ENCODE peak calls at places on chromosome 15, in five cellular contexts. Q is A549, K is K562, T is HepG2, Y is upper lobe of left lung. N is an unnamed sample.
A peak's percentile ranks its signal among the peaks of the same experiment; 100 is the strongest.

GRCh38 chr15:69881310-69881660 is 216.4 kb downstream of the TLE3 start:
- ATAC-seq in Q (no peak), K (no peak), T (no peak), Y (no peak), N (no peak)

GRCh38 chr15:52137432-52138357 is 25.1 kb upstream of the BCL2L10 start:
- ATAC-seq in Q (no peak), K (peak; percentile 78), T (peak; percentile 56), Y (peak; percentile 8), N (no peak)

GRCh38 chr15:31377030-31377429 is 50.4 kb downstream of the KLF13 start:
- ATAC-seq in Q (no peak), K (peak; percentile 59), T (no peak), Y (peak; percentile 71), N (no peak)

GRCh38 chr15:31502541-31503229 is 176.1 kb downstream of the KLF13 start:
- ATAC-seq in Q (no peak), K (no peak), T (peak; percentile 41), Y (no peak), N (no peak)

GRCh38 chr15:80584561-80584964 is 110.5 kb upstream of the ABHD17C start:
- ATAC-seq in Q (no peak), K (no peak), T (peak; percentile 87), Y (no peak), N (no peak)

GRCh38 chr15:94360251-94360671 is 128.9 kb downstream of the MCTP2 start:
- ATAC-seq in Q (no peak), K (no peak), T (peak; percentile 40), Y (peak; percentile 63), N (no peak)

GRCh38 chr15:64681424-64682024 is 93.9 kb downstream of the RBPMS2 start:
- ATAC-seq in Q (peak; percentile 95), K (peak; percentile 98), T (peak; percentile 97), Y (peak; percentile 87), N (peak; percentile 74)

GRCh38 chr15:55774113-55774970 is 31.4 kb upstream of the PRTG start:
- ATAC-seq in Q (peak; percentile 70), K (peak; percentile 91), T (peak; percentile 78), Y (no peak), N (no peak)

DNA sequence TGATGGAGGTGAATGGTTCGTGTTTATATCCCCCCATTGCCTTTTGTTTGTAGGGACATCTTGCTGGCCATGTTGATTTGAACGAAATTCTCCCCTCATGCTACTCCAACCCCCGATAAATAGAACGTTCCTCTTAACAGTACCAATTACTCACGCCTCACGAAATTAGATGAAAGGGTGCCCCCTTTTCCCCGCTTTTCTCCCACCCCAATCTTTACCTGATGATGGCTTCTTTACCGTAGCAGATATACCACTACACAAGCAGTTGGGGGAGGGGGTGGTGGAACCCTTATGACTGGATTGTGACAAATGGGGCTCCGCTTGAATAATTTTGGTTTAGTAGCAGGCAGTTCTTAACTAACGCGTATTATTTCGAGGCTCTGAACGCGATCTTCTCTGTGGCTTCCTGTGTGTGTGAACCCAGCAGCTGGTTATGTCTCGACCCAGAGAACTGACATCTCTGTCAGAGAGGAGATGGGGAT is 1.1 kb downstream of the PIAS1 start:
- ATAC-seq in Q (peak; percentile 4), K (peak; percentile 20), T (no peak), Y (no peak), N (no peak)
- TF ChIP-seq POLR2A in Q (no peak), K (no peak), T (no peak), Y (no peak), N (no peak)

GRCh38 chr15:63630036-63630751 is 33.0 kb downstream of the FBXL22 start:
- ATAC-seq in Q (no peak), K (no peak), T (no peak), Y (no peak), N (no peak)

GRCh38 chr15:63626955-63627354 is 29.8 kb downstream of the FBXL22 start:
- ATAC-seq in Q (no peak), K (no peak), T (no peak), Y (no peak), N (no peak)

GRCh38 chr15:63633312-63633711 is 36.1 kb downstream of the FBXL22 start:
- ATAC-seq in Q (no peak), K (no peak), T (no peak), Y (no peak), N (no peak)

GRCh38 chr15:63623231-63623969 is 26.2 kb downstream of the FBXL22 start:
- ATAC-seq in Q (no peak), K (no peak), T (no peak), Y (no peak), N (no peak)

DNA sequence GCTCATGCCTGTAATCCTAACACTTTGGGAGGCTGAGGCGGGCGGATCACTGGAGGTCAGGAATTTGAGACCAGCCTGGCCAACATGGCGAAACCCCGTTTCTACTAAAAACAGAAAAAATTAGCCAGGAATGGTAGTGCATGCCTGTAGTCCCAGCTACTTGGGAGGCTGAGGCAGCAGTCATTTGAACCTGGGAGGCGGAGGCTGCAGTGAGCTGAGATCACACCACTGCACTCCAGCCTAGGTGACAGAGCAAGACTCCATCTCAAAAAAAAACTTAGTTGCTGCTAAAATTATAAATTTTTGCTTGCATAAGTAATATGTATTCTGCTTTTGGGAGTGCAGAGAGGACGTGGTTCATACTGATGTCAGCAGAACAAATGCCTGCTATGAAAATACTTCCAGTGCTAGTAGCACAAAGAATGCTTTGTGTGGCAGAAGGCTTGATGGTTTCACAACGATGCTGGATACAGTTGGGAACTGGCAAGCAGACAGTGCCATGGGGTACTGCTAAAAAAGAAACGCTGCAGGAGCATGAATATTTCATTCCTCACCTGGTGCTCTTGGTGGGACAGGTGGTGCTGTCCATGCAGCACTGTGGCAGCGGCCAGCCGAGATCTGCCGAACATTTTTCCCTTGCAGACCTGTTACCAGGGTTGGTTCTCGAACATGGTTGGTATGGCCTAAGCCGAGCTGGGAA is 31.1 kb downstream of the FBXL22 start:
- ATAC-seq in Q (no peak), K (no peak), T (no peak), Y (no peak), N (no peak)
- TF ChIP-seq EP300 in Q (no peak), K (no peak), T (no peak), Y (no peak), N (no peak)

GRCh38 chr15:45378149-45378912 is at the start of gene GATM:
- ATAC-seq in Q (peak; percentile 99), K (no peak), T (no peak), Y (peak; percentile 87), N (peak; percentile 96)
- TF ChIP-seq POLR2A in Q (peak; percentile 56), K (no peak), T (no peak), Y (peak; percentile 37), N (peak; percentile 79)

DNA sequence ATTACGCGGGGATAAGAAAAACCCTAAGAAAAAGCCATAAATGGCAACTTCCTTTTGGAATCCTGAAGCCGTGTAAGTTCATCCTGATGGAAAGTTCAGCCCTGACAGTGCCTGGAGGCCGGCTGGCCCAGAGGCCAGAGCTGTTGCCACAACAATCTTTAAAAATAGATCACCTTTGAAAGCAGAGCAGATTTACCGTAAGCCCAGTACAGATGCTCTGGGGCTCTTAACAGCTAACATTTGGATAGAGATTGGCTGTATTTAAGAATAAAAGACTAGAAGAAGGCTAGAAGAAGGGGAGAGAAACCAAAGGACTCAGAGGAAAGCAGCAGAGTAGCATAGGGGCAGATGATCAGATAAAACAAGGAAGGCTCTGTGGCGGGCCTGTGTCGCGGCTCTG is 69.7 kb downstream of the SYNM start:
- ATAC-seq in Q (no peak), K (peak; percentile 49), T (no peak), Y (no peak), N (peak; percentile 44)
- TF ChIP-seq EP300 in Q (no peak), K (no peak), T (no peak), Y (no peak), N (peak; percentile 73)

DNA sequence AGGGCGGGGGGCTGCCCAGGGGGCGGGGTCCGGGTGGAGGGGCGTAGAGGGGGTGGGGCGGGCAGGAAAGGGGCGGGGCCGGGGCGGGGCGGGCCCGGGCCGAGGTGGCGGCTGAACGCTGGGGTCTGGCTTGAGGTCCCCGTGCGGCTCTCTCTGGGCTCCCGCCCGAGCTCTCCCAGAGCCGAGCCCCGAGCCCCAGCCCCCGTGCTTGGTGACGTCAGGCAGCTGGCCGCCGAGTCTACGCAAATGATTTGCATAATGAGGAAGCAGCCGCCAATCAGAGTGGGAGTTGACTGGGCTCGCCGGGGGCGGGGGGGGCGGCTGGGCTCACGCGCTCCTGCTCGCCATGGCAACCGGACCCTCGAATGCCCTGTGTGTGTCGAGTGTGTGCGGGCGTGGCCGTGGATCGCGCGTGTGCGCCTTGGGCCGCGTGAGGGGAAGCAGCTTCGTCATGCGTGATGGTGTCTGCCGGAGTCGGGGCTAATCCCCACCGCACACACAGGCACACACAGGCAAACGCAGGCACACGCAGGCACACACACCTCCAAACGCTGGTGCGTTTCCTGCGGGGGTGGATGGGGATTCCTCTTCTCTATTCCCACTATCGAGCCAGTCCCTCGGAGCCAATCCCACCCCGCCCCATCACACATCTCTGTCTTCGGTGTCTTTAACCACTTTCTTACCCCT is at the start of gene CELF6:
- ATAC-seq in Q (peak; percentile 72), K (peak; percentile 97), T (no peak), Y (peak; percentile 82), N (peak; percentile 62)
- TF ChIP-seq POLR2A in Q (no peak), K (no peak), T (no peak), Y (peak; percentile 38), N (no peak)

GRCh38 chr15:65881766-65882434 is 12.6 kb downstream of the RAB11A start:
- ATAC-seq in Q (no peak), K (no peak), T (no peak), Y (no peak), N (no peak)

GRCh38 chr15:65873271-65873670 is 4.0 kb downstream of the RAB11A start:
- ATAC-seq in Q (no peak), K (no peak), T (no peak), Y (no peak), N (no peak)

GRCh38 chr15:65875458-65875857 is 6.2 kb downstream of the RAB11A start:
- ATAC-seq in Q (no peak), K (no peak), T (no peak), Y (no peak), N (no peak)

GRCh38 chr15:65883571-65883970 is 14.3 kb downstream of the RAB11A start:
- ATAC-seq in Q (no peak), K (no peak), T (no peak), Y (no peak), N (no peak)

DNA sequence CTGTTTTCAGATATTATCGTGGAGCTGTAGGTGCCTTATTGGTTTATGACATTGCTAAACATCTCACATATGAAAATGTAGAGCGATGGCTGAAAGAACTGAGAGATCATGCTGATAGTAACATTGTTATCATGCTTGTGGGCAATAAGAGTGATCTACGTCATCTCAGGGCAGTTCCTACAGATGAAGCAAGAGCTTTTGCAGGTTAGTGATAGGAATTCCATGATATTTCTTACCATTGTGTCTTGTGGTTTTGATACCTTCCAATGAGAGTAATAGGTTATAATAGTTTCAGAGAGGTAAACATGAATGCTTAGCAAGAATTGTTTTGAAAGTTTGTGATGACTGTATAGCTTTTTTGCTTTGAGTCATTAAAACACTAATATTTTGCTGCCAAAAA is 8.5 kb downstream of the RAB11A start:
- ATAC-seq in Q (no peak), K (no peak), T (no peak), Y (no peak), N (no peak)
- TF ChIP-seq EP300 in Q (no peak), K (no peak), T (no peak), Y (no peak), N (no peak)